ENCODE peak calls at places on chromosomes 3 and 15, in four cellular contexts. X, F, G and I are unnamed samples. For H3K4me1, the result is how much of the 10 kb centered on the place peaks cover.

GRCh38 chr3:135008326-135008725 is 213.3 kb downstream of the EPHB1 start:
- DNase-seq in X (no peak), F (no peak), G (no peak), I (no peak)

GRCh38 chr3:181700168-181701087 is 11.3 kb upstream of the SOX2 start:
- DNase-seq in X (no peak), F (peak), G (peak), I (peak)

GRCh38 chr3:102979682-102980378 is 545.0 kb downstream of the ZPLD1 start:
- DNase-seq in X (no peak), F (no peak), G (peak), I (no peak)

GRCh38 chr3:38497026-38497425 is 886 bp downstream of the EXOG start:
- DNase-seq in G (no peak), F (no peak), X (no peak), I (no peak)

GRCh38 chr3:170076715-170077238 is 39.0 kb downstream of the GPR160 start:
- DNase-seq in F (peak), G (no peak), X (no peak), I (no peak)

GRCh38 chr3:150404023-150404422 is 4.1 kb upstream of the TSC22D2 start:
- DNase-seq in G (no peak), F (no peak), X (no peak), I (no peak)

GRCh38 chr3:126755866-126756265 is 51.8 kb downstream of the CHCHD6 start:
- DNase-seq in X (no peak), F (no peak), G (no peak), I (no peak)

GRCh38 chr3:151213881-151214280 is 10.9 kb upstream of the GPR171 start:
- DNase-seq in X (no peak), G (no peak), F (no peak), I (no peak)

GRCh38 chr15:45376967-45377629 is 1.2 kb downstream of the GATM start:
- DNase-seq in F (no peak), G (no peak), X (no peak), I (no peak)

GRCh38 chr15:45377630-45378148 is 655 bp downstream of the GATM start:
- DNase-seq in F (no peak), X (no peak), G (peak), I (peak)

GRCh38 chr15:45378913-45379262 is 544 bp upstream of the GATM start:
- DNase-seq in G (no peak), X (no peak), F (no peak), I (peak)

GRCh38 chr15:45376300-45376928 is 1.9 kb downstream of the GATM start:
- DNase-seq in F (no peak), G (no peak), X (no peak), I (no peak)

DNA sequence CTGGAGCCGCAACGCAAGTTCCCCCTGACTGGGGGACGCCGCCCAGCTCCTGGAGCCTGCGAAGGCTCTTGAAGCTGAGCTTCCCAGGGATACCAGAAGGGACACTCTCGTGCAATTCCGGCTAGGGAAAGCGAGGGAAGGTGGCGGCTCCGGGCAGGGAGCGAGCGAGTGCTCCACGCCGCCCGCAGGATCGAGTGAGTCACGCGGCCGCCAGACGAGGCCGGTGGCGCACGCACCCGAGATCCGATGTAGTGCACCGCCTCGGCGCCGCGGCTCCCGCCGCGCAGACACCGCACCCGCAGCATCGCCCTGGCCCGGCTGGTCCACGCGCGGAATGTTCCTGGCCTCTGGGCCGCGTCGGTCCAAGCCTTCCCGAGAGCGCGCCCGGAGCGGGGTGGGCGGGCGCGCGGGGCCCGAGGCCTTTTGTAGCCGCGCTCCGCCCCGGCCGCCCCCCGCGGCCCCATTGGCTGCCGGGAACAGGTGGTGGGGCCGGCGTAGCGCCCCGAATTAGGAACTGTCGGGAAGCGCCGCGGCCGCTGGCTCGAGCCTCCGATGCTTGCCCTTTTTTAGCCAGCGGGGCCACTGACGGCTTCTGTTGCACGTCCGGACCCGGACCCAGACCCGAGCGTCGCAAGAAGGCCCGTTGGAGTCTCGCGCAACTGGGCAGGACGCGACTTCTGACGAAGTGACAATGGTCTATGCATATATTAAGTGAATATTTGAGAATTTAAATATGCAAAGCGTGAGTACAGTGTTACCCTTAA is at the start of gene GATM:
- DNase-seq in G (peak), F (no peak), X (no peak), I (peak)
- TF ChIP-seq POLR2AphosphoS5 in G (no peak), F (no peak), X (no peak), I (peak)

GRCh38 chr15:90002428-90002844 is 1.3 kb downstream of the ZNF710 start:
- DNase-seq in X (no peak), F (no peak), G (peak), I (peak)

GRCh38 chr15:90000175-90000923 is 775 bp upstream of the ZNF710 start:
- DNase-seq in G (peak), X (no peak), F (no peak), I (peak)

GRCh38 chr15:90001683-90002427 is 731 bp downstream of the ZNF710 start:
- DNase-seq in G (no peak), X (no peak), F (peak), I (peak)

GRCh38 chr15:89999676-90000174 is 1.4 kb upstream of the ZNF710 start:
- DNase-seq in G (no peak), X (no peak), F (no peak), I (peak)

DNA sequence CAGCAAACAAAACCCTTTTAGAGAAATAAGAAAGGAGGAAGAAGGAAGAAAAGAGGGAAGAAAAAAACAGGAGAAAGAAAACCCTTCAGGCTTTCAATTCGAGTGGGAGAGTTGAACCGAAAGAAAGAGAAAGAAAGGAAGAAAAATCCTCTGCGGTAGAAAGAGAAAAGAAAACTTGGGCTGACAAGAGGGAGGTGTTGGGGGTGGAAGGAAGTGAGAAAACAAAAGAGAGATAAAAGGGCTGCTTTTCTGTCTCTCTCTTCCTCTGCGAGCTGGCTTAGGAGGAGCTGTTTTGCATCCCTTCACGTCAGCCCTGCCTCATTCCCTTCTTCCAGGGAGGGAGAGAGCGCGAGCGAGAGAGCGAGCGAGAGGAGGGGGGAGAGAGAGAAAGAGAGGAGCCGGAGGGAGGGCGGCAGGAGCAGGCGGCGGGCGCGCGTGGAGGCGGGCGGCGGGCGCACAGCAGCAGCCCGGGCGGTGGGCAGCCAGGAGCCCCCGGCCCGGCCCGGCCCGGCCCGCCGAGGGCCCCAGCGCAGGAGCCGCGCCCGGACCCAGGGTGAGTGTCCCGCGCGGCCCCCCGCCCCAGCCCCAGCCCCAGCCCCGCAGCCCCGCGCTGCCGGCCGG is at the start of gene ZNF710:
- DNase-seq in X (no peak), G (peak), F (no peak), I (peak)
- H3K4me1 ChIP-seq in X (under half), G (half or more), F (half or more), I (under half)

GRCh38 chr3:158100681-158101080 is 5.5 kb downstream of the SHOX2 start:
- DNase-seq in F (no peak), G (no peak), X (no peak), I (no peak)

GRCh38 chr3:158095302-158095997 is 10.8 kb downstream of the SHOX2 start:
- DNase-seq in X (no peak), F (no peak), G (peak), I (peak)

GRCh38 chr3:158097141-158097540 is 9.1 kb downstream of the SHOX2 start:
- DNase-seq in F (no peak), G (no peak), X (no peak), I (no peak)

GRCh38 chr3:158098834-158099424 is 7.3 kb downstream of the SHOX2 start:
- DNase-seq in G (no peak), X (no peak), F (no peak), I (peak)

DNA sequence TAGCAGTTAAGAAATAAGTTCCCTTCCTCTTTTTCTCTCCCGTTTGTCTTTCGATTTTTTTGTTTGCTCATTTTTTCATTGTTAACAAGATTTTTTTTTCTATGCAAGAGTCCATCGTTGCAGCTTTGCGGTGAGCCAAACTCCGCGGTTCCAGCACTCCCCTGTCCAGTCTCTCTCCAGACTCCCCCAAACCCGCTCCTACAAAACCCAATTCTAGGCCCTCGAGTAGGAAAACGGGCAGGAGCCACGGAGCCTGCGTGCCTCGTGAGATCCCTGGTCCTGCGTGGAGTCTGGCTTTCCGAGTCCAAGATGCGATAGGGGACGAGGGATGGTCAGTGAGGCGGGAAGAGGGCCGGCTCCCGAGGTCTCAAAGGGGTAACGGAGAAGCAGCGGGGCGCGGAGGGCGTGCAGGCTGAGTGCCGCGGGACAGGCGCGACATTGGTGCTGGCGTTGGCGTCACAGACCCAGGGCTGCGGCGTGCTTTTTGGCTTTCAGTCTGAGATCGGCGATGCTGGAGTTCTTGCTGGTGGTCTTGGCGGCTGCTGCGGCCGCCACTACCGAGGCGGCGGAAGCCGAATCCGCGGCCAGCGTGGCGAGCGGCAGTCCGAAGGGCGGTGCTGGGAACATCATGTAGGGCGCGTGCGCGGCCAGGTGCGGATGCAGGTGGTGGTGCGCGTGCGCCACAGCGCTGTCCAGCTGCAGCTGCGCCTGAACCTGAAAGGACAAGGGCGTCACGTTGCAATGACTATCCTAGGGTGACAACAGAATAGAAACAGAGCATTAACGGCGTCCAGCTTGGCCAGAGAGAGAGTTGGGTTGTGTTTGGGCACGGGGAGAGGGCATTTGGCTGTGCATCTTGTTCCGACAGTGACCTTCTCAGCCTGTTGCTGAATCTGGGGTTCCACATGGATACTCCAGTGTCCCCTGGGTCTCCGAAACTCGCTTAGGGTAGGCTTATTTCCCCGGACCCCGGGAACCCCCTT is 8.4 kb downstream of the SHOX2 start:
- DNase-seq in F (peak), X (peak), G (peak), I (peak)
- TF ChIP-seq EZH2 in F (peak), X (peak), G (peak), I (peak)

DNA sequence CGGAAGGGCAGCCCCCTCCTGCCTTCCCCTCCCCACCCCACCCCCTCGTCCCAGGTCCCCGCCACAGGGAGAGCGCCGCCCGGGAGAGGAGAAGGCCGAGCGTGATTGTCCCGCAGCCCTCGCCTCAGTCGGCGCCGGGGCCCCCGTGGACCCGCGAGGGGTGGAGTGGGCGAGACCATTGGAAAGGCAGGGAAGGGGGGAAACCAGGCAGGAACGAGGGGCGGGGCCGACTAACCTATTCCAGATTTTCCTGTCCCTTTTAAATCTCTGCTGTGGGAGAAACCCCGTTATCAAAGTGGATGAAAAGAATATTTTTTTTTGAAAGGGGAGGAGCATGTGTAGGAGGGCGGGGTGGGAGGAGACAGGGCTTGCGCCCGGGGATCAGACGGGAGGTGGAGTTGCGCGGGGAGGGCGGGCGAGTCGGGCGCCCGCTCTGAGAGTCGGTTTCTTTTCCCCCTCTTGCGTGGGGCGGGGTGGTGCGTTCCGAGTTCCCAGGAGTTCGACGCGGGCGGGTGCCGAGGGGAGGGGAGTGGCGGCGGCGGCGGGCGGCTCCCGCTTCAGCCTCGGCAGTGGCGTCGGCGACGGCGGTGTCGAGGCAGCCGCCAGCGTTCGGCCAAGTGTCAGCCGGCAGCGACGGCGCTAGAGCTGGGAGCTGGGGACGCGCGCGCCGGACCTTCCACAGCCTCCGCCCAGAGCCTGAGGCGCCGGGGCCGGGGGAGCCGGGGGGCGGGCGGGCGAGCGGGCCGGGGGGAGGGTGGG is at the start of gene NECTIN3:
- DNase-seq in F (peak), G (peak), X (no peak), I (peak)
- TF ChIP-seq POLR2AphosphoS5 in F (peak), G (peak), X (no peak), I (peak)

GRCh38 chr3:138964264-138964663 is 17.2 kb downstream of the FOXL2NB start:
- DNase-seq in X (no peak), G (no peak), F (no peak), I (no peak)

GRCh38 chr3:138964923-138965322 is 17.9 kb downstream of the FOXL2NB start:
- DNase-seq in G (no peak), F (no peak), X (no peak), I (no peak)

GRCh38 chr3:138960417-138960852 is 13.4 kb downstream of the FOXL2NB start:
- DNase-seq in F (no peak), X (no peak), G (no peak), I (no peak)

GRCh38 chr3:138963161-138963560 is 16.1 kb downstream of the FOXL2NB start:
- DNase-seq in G (no peak), X (no peak), F (peak), I (peak)
- H3K4me1 ChIP-seq in G (under half), X (under half), F (under half), I (under half)

DNA sequence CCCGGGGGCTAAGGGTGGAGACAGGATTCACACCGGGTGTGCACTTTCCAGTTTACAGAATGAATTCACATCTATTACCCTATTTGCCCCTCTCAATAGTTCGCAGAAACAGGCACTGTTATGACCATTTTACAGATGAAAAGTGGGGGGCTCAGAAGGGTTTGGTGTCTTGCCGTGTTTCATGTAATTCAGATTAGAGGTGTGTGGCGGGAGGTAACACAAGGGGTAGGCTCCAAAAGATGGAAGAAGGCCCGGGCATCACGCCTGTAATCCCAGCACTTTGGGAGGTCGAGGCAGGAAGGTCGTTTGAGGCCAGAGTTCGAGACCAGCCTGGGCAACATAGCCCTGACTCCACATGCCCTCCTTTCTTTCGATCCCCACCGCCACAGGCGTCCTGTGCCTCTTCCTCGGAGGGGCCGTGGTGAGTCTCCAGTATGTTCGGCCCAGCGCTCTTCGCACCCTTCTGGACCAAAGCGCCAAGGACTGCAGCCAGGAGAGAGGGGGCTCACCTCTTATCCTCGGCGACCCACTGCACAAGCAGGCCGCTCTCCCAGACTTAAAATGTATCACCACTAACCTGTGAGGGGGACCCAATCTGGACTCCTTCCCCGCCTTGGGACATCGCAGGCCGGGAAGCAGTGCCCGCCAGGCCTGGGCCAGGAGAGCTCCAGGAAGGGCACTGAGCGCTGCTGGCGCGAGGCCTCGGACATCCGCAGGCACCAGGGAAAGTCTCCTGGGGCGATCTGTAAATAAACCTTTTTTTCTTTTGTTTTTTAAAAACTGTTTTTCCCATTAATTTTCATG is 3.4 kb downstream of the DUOXA2 start:
- DNase-seq in G (no peak), F (no peak), X (no peak), I (peak)
- TF ChIP-seq EZH2 in G (no peak), F (no peak), X (peak), I (peak)

DNA sequence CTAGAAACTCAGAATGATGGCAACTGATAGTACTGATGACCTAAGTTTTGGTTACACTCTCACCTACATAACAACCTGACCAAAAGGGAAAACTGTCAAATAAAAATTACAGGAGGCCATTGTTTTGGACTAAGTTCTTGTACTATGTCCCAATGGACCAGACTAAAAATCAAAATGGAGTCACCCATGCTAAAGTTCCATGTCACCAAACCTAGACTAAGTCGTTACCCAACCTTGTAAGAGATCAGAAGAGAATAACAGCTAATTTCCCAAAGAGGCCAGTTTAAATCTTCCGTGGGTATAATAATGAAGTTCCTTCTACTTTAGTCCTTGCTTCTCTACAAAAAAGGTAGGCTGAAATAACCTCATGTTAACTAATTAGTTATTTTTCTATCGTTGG is 12.3 kb downstream of the THOC7 start:
- DNase-seq in X (no peak), G (no peak), F (no peak), I (no peak)
- TF ChIP-seq POLR2AphosphoS5 in X (no peak), G (no peak), F (no peak), I (no peak)